ENCODE peak calls at places on chromosomes 4 and X, in nine cellular contexts. I is right lobe of liver, H is lung, G is bronchial epithelial cell, P is lower leg skin, W is fibroblast of lung, B is GM23338, T is PC-3, S is CD14-positive monocyte. J is an unnamed sample.

GRCh38 chrX:40576291-40576690 is 4.5 kb upstream of the ATP6AP2 start:
- DNase-seq in W (no peak), I (no peak), P (no peak), H (no peak), S (no peak), B (no peak), T (no peak), G (no peak), J (no peak)

GRCh38 chr4:21726255-21726815 is 222.2 kb downstream of the KCNIP4 start:
- DNase-seq in P (no peak), S (no peak), T (no peak), G (no peak), I (no peak), W (peak), H (no peak), B (no peak), J (no peak)

GRCh38 chr4:84503495-84504437 is 4.7 kb upstream of the NKX6-1 start:
- DNase-seq in G (peak), I (no peak), S (no peak), P (no peak), H (no peak), W (peak), T (peak), B (peak), J (peak)

GRCh38 chr4:25993564-25994185 is 79.7 kb downstream of the SMIM20 start:
- DNase-seq in T (peak), S (no peak), G (no peak), P (peak), I (no peak), H (no peak), W (peak), B (peak), J (no peak)

GRCh38 chr4:17173300-17173699 is 274.9 kb upstream of the LDB2 start:
- DNase-seq in G (no peak), I (no peak), T (no peak), S (no peak), W (no peak), B (peak), H (no peak), P (no peak), J (no peak)

GRCh38 chr4:123804171-123804721 is 407.7 kb downstream of the SPRY1 start:
- DNase-seq in T (no peak), S (no peak), W (no peak), P (no peak), I (no peak), G (no peak), H (no peak), B (no peak), J (no peak)

GRCh38 chr4:39502034-39502658 is 25.1 kb downstream of the UGDH start:
- DNase-seq in H (no peak), I (no peak), W (peak), B (no peak), P (no peak), S (no peak), T (peak), G (peak), J (no peak)

GRCh38 chrX:38806054-38806389 is 4.8 kb downstream of the MID1IP1 start:
- DNase-seq in G (no peak), I (no peak), W (no peak), P (no peak), B (no peak), H (no peak), T (no peak), S (no peak), J (no peak)

GRCh38 chr4:5465956-5466355 is 242.4 kb downstream of the EVC2 start:
- DNase-seq in P (no peak), B (no peak), W (no peak), I (no peak), G (no peak), H (no peak), S (no peak), T (no peak), J (no peak)

GRCh38 chr4:60794372-60794771 is 405.8 kb upstream of the ADGRL3 start:
- DNase-seq in B (no peak), G (no peak), W (no peak), H (no peak), S (no peak), P (no peak), T (no peak), I (no peak), J (no peak)

GRCh38 chr4:54318904-54319303 is 89.8 kb downstream of the PDGFRA start:
- DNase-seq in H (no peak), W (peak), B (peak), I (no peak), S (no peak), T (peak), G (peak), P (no peak), J (no peak)

GRCh38 chr4:2688697-2689096 is 67.4 kb downstream of the TNIP2 start:
- DNase-seq in B (no peak), T (no peak), W (no peak), I (no peak), P (no peak), H (no peak), G (no peak), S (no peak), J (no peak)

GRCh38 chr4:163395758-163396157 is 52.1 kb downstream of the NPY5R start:
- DNase-seq in W (no peak), P (no peak), H (no peak), S (no peak), B (no peak), T (no peak), G (no peak), I (no peak), J (no peak)

GRCh38 chrX:25427873-25428555 is 412.2 kb upstream of the ARX start:
- DNase-seq in W (no peak), S (no peak), G (no peak), P (no peak), B (peak), I (no peak), T (no peak), H (no peak), J (no peak)

GRCh38 chr4:40685300-40685699 is 55.6 kb upstream of the RBM47 start:
- DNase-seq in P (no peak), W (peak), H (no peak), G (peak), S (no peak), B (no peak), I (no peak), T (peak), J (peak)

GRCh38 chrX:133402042-133402453 is 13.2 kb downstream of the GPC4 start:
- DNase-seq in S (no peak), I (no peak), B (no peak), W (peak), G (no peak), H (no peak), T (no peak), P (no peak), J (no peak)

GRCh38 chr4:182530451-182530850 is 287.2 kb downstream of the TENM3 start:
- DNase-seq in H (no peak), S (no peak), B (no peak), G (no peak), T (no peak), I (no peak), P (no peak), W (no peak), J (no peak)

GRCh38 chrX:97751016-97751415 is 867.3 kb downstream of the RPA4 start:
- DNase-seq in P (no peak), I (no peak), B (no peak), S (no peak), H (no peak), W (no peak), G (no peak), T (no peak), J (no peak)

GRCh38 chr4:110197421-110198398 is 705 bp downstream of the ELOVL6 start:
- DNase-seq in P (peak), S (no peak), B (peak), H (peak), G (no peak), W (peak), T (peak), I (peak), J (peak)

GRCh38 chr4:186724048-186724860 is 598 bp upstream of the FAT1 start:
- DNase-seq in W (peak), S (no peak), P (no peak), I (peak), H (peak), B (peak), G (no peak), T (peak), J (no peak)

GRCh38 chr4:101019941-101020401 is 327.4 kb downstream of the PPP3CA start:
- DNase-seq in H (no peak), G (peak), P (no peak), S (no peak), W (peak), T (peak), B (peak), I (no peak), J (peak)

GRCh38 chr4:108044951-108045686 is 55.4 kb downstream of the HADH start:
- DNase-seq in P (no peak), W (peak), T (peak), G (peak), I (no peak), B (no peak), S (no peak), H (no peak), J (peak)

GRCh38 chr4:10458190-10458589 is 964 bp upstream of the ZNF518B start:
- DNase-seq in T (no peak), S (no peak), H (no peak), G (no peak), B (peak), I (no peak), P (no peak), W (no peak), J (peak)

GRCh38 chr4:147799986-147800555 is 68.2 kb downstream of the ARHGAP10 start:
- DNase-seq in W (peak), H (no peak), P (no peak), B (no peak), G (no peak), I (no peak), T (no peak), S (no peak), J (no peak)

GRCh38 chr4:57424231-57424897 is 314.2 kb upstream of the IGFBP7 start:
- DNase-seq in P (no peak), I (no peak), B (no peak), W (peak), H (no peak), G (peak), T (peak), S (no peak), J (peak)

GRCh38 chr4:94131212-94131611 is 76.5 kb upstream of the SMARCAD1 start:
- DNase-seq in H (no peak), P (no peak), T (peak), W (no peak), G (peak), B (no peak), I (no peak), S (no peak), J (no peak)

GRCh38 chr4:78197947-78198346 is 140.8 kb downstream of the FRAS1 start:
- DNase-seq in S (no peak), P (no peak), B (no peak), W (no peak), G (no peak), H (no peak), I (no peak), T (no peak), J (no peak)

GRCh38 chrX:51891821-51892551 is 1.4 kb upstream of the MAGED1 start:
- DNase-seq in S (no peak), I (no peak), T (no peak), W (peak), B (peak), G (peak), H (no peak), P (peak), J (no peak)

GRCh38 chr4:4274226-4274625 is 15.7 kb downstream of the LYAR start:
- DNase-seq in W (no peak), G (no peak), B (no peak), H (no peak), S (no peak), I (no peak), P (no peak), T (no peak), J (no peak)

GRCh38 chr4:4269856-4270255 is 20.1 kb downstream of the LYAR start:
- DNase-seq in S (peak), G (peak), P (no peak), H (peak), B (no peak), W (peak), I (no peak), T (peak), J (peak)

GRCh38 chr4:4269326-4269725 is 20.6 kb downstream of the LYAR start:
- DNase-seq in T (no peak), W (no peak), H (no peak), I (no peak), G (no peak), S (no peak), P (no peak), B (no peak), J (no peak)

GRCh38 chr4:4270529-4270928 is 19.4 kb downstream of the LYAR start:
- DNase-seq in H (no peak), I (no peak), S (no peak), G (peak), P (no peak), B (no peak), W (peak), T (peak), J (peak)

GRCh38 chr4:4271912-4272311 is 18.0 kb downstream of the LYAR start:
- DNase-seq in W (no peak), G (no peak), B (peak), S (no peak), I (no peak), H (no peak), P (no peak), T (no peak), J (no peak)
- TF ChIP-seq CTCF in W (no peak), G (no peak), B (peak), S (no peak), I (no peak), H (no peak), P (no peak), T (peak), J (peak)

GRCh38 chr4:139609647-139610046 is 53.6 kb upstream of the SETD7 start:
- DNase-seq in W (peak), B (no peak), H (no peak), S (no peak), T (peak), P (no peak), I (no peak), G (peak), J (peak)
- TF ChIP-seq CTCF in W (no peak), B (no peak), H (no peak), S (no peak), T (no peak), P (no peak), I (no peak), G (no peak), J (no peak)

GRCh38 chr4:169791064-169791463 is 33.3 kb upstream of the HPF1 start:
- DNase-seq in B (no peak), I (no peak), W (no peak), S (no peak), H (no peak), G (peak), T (no peak), P (no peak), J (peak)

GRCh38 chr4:169795585-169795984 is 37.8 kb upstream of the HPF1 start:
- DNase-seq in W (peak), S (no peak), I (no peak), H (no peak), G (peak), T (peak), B (peak), P (no peak), J (peak)

GRCh38 chr4:169791527-169792156 is 33.9 kb upstream of the HPF1 start:
- DNase-seq in P (peak), T (peak), W (peak), S (no peak), H (no peak), I (no peak), B (peak), G (peak), J (peak)
- TF ChIP-seq CTCF in P (no peak), T (peak), W (peak), S (peak), H (peak), I (peak), B (peak), G (peak), J (peak)

DNA sequence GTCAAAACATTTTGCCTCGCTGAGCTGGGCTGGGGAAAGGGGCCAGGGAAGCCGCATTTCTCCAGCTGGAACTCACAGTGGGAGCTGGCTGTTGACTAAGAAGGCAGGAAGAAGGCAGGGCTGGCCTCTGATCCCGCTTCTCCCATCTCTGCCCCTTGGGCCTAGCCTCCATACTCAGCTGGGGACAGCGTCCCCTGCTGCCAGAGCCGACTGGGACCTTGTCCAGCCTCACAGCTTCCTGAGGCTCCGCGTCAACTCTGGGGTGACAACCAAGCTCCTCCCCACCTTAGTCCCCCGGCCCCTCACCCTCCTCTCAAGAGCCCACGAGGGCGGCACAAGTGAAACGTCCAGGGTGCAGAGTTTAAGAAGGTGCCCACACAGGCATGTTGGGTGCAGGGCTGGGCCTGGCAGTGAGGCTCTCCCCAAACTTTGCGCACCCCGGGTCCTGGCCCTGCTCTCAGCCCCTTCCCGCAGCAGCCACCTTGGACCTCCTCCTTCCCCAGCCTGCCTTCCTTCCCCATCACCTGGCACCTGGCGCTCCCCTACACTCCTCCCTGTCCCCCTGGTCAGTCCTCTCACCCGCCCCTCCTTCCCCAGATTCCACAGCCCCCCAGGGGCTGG is 100.8 kb downstream of the PSAPL1 start:
- DNase-seq in B (no peak), T (no peak), W (no peak), S (no peak), P (no peak), G (no peak), H (no peak), I (peak), J (no peak)
- TF ChIP-seq CTCF in B (peak), T (no peak), W (peak), S (no peak), P (no peak), G (no peak), H (no peak), I (no peak), J (no peak)

DNA sequence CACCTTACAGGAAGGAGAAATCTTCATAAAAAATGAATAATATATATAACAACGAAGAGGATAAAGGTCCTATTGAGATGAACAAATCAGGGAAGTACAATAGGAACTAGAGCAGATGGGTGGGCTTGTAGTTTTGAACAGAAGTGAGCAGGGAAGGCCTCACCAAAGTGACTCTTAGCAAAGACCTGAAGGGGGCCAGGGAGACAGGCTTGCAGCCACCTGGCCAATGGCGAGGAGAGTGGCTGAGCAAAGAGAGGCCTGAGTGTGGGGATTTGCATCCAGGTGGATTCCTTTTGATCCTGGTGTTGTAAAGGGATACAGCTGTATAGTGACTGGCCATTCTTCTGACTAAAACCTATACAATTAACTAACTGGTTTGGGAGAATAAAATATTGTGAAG is 354.1 kb downstream of the CAMK2D start:
- DNase-seq in B (peak), H (no peak), S (no peak), T (no peak), W (no peak), P (no peak), I (no peak), G (no peak), J (no peak)
- TF ChIP-seq CTCF in B (peak), H (no peak), S (no peak), T (no peak), W (no peak), P (no peak), I (no peak), G (no peak), J (no peak)

J was measured in foreskin keratinocyte.